ENCODE peak calls at places on chromosomes 6 and 20, in seven cellular contexts. C is tibial artery, A is AG04450, U is WERI-Rb-1, R is fibroblast of lung, M is spleen, N is tibial nerve. I is an unnamed sample.

GRCh38 chr6:137080711-137081110 is 35.9 kb upstream of the IL20RA start:
- DNase-seq in C (no peak), A (no peak), U (no peak), R (no peak), M (no peak), N (no peak), I (no peak)

GRCh38 chr20:48669946-48670630 is 157.7 kb downstream of the PREX1 start:
- DNase-seq in C (no peak), A (no peak), U (no peak), R (no peak), M (no peak), N (no peak), I (no peak)

GRCh38 chr6:66179363-66179762 is 472.3 kb upstream of the EYS start:
- DNase-seq in C (no peak), A (peak), U (no peak), R (peak), M (no peak), N (no peak), I (no peak)

GRCh38 chr20:32356935-32357868 is 929 bp upstream of the ASXL1 start:
- DNase-seq in C (peak), A (no peak), U (peak), R (no peak), M (no peak), N (peak), I (no peak)

GRCh38 chr20:17617212-17617867 is 47.5 kb downstream of the DSTN start:
- DNase-seq in C (peak), A (no peak), U (peak), R (peak), M (peak), N (peak), I (no peak)

GRCh38 chr20:58453391-58453790 is 61.8 kb downstream of the APCDD1L start:
- DNase-seq in C (no peak), A (no peak), U (no peak), R (no peak), M (no peak), N (no peak), I (no peak)

GRCh38 chr6:157272866-157273755 is 50.2 kb downstream of the TMEM242 start:
- DNase-seq in C (no peak), A (no peak), U (peak), R (no peak), M (peak), N (peak), I (no peak)

GRCh38 chr20:4261333-4262284 is 246.3 kb upstream of the RNF24 start:
- DNase-seq in C (no peak), A (peak), U (no peak), R (peak), M (no peak), N (no peak), I (peak)

GRCh38 chr6:165729307-165729936 is 66.4 kb upstream of the PDE10A start:
- DNase-seq in C (no peak), A (no peak), U (peak), R (peak), M (no peak), N (peak), I (no peak)

GRCh38 chr20:54726687-54727086 is 251.3 kb downstream of the DOK5 start:
- DNase-seq in C (no peak), A (no peak), U (no peak), R (peak), M (no peak), N (no peak), I (no peak)

GRCh38 chr6:82040405-82041221 is 206.9 kb downstream of the IBTK start:
- DNase-seq in C (no peak), A (peak), U (peak), R (peak), M (no peak), N (peak), I (no peak)

GRCh38 chr6:503610-504362 is 112.2 kb downstream of the IRF4 start:
- DNase-seq in C (no peak), A (no peak), U (no peak), R (no peak), M (no peak), N (no peak), I (no peak)

GRCh38 chr20:5621305-5621704 is 128.9 kb upstream of the SHLD1 start:
- DNase-seq in C (no peak), A (no peak), U (no peak), R (peak), M (no peak), N (no peak), I (no peak)

GRCh38 chr6:154614101-154614500 is 103.6 kb upstream of the CNKSR3 start:
- DNase-seq in C (no peak), A (no peak), U (no peak), R (no peak), M (no peak), N (no peak), I (no peak)

GRCh38 chr6:167893416-167893815 is 66.7 kb downstream of the AFDN start:
- DNase-seq in C (no peak), A (no peak), U (no peak), R (no peak), M (no peak), N (no peak), I (no peak)

GRCh38 chr6:80436663-80437062 is 330.2 kb downstream of the BCKDHB start:
- DNase-seq in C (no peak), A (no peak), U (no peak), R (no peak), M (no peak), N (no peak), I (no peak)

GRCh38 chr6:34810936-34811632 is 19.2 kb downstream of the BLTP3A start:
- DNase-seq in C (no peak), A (no peak), U (no peak), R (peak), M (no peak), N (no peak), I (no peak)

GRCh38 chr6:56241106-56241812 is 6.1 kb downstream of the COL21A1 start:
- DNase-seq in C (no peak), A (no peak), U (no peak), R (no peak), M (no peak), N (no peak), I (no peak)

GRCh38 chr20:61659652-61660346 is 405.9 kb downstream of the TAF4 start:
- DNase-seq in C (no peak), A (no peak), U (no peak), R (no peak), M (peak), N (no peak), I (no peak)

GRCh38 chr6:38039497-38039896 is 220.0 kb downstream of the ZFAND3 start:
- DNase-seq in C (no peak), A (no peak), U (no peak), R (no peak), M (no peak), N (no peak), I (no peak)

DNA sequence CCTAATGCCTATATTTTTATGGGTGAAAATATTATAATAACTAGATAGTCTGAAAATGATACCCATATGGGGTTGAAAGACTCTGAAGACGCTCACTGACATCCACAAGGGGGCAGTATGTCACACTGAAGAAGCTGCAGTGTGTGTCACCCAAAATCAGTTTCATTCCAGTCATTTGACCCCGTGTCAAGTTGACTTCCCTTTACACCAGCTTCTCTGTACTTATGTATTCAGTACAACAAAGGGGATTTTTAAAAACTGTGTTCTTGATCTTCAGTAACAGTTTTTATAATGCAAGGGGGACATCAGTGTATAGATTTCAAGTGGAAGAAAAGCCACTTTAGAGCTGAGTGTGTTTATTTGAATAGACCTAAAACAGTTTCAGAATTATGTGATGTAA is 19.3 kb downstream of the FAXC start:
- DNase-seq in C (no peak), A (peak), U (peak), R (peak), M (no peak), N (peak), I (no peak)
- H3K4me3 ChIP-seq in C (no peak), A (no peak), U (no peak), R (no peak), M (no peak), N (no peak), I (no peak)

DNA sequence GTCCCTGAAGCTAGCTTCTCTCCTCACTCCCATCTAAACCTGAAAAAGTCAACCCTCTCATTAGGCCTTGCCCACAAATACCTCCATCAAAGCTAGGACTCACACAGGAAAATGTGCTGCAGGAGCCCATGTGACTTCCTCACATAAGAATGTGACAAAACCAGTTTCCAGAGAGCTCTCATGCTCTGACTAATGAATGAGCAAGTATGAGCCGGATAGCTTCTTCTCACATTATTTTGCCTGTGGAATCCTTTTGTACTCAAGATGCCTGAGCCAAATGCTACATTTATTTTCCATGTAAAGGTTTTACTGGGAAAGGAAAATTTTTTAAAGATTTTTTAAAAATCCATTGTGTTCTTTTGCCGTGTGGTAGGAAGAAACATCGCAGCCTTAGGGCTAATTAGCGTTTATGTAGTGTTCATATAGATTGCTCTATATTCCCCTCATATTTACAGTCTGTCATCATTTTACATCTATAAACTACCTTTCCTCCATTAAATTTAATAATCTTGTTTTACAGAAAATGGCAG is 68.6 kb upstream of the CCN6 start:
- DNase-seq in C (no peak), A (peak), U (no peak), R (peak), M (no peak), N (no peak), I (peak)
- TF ChIP-seq CTCF in C (no peak), A (no peak), U (no peak), R (no peak), M (no peak), N (no peak), I (no peak)

GRCh38 chr6:125363360-125364121 is 61.8 kb upstream of the HDDC2 start:
- DNase-seq in C (peak), A (no peak), U (peak), R (peak), M (peak), N (peak), I (no peak)
- H3K4me3 ChIP-seq in C (peak), A (peak), U (peak), R (peak), M (peak), N (peak), I (peak)

DNA sequence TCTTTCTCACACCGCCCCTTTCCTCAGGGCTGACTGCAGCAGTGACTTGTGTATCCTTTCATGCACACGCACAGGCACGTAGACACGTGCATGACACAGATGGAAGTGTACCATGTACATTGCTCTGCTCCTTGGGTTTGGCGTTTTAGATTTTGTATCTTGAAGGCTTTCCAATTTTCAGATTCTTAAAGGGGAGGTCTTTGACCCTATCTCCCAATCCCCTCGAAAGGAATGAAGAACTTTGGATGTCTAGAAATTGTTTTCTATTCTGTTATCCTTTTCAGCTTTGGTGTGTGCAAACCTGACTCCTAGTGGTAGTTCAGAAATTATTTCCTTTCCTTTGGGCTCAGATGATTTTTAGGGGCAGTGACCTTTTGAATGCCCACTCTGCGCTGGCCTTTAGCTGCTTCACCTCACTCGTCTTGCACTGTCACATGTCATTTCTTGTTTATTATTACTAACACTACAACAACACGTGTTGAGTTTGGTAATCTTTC is 63.0 kb downstream of the HIVEP1 start:
- DNase-seq in C (no peak), A (no peak), U (no peak), R (peak), M (no peak), N (no peak), I (no peak)
- TF ChIP-seq CTCF in C (peak), A (peak), U (peak), R (peak), M (peak), N (peak), I (peak)

I was measured in AG04449.